ENCODE peak calls at places on chromosomes 3 and 15, in five cellular contexts. One of them, this sample, is unnamed.

GRCh38 chr3:112582242-112582874 is 20.5 kb downstream of the SLC35A5 start:
- DNase-seq in adrenal gland: no peak
- DNase-seq in right atrium auricular region: no peak
- DNase-seq in keratinocyte: no peak
- DNase-seq in sigmoid colon: no peak
- DNase-seq in this sample: peak

GRCh38 chr15:101596633-101597032 is 55.5 kb downstream of the TM2D3 start:
- DNase-seq in right atrium auricular region: no peak
- DNase-seq in adrenal gland: no peak
- DNase-seq in keratinocyte: no peak
- DNase-seq in sigmoid colon: no peak
- DNase-seq in this sample: no peak

GRCh38 chr3:151209652-151210051 is 6.6 kb upstream of the GPR171 start:
- DNase-seq in adrenal gland: no peak
- DNase-seq in keratinocyte: no peak
- DNase-seq in sigmoid colon: no peak
- DNase-seq in right atrium auricular region: no peak
- DNase-seq in this sample: no peak

GRCh38 chr15:29765234-29765841 is 56.9 kb downstream of the TJP1 start:
- DNase-seq in sigmoid colon: no peak
- DNase-seq in keratinocyte: no peak
- DNase-seq in adrenal gland: no peak
- DNase-seq in right atrium auricular region: no peak
- DNase-seq in this sample: no peak

GRCh38 chr3:74693696-74694393 is 79.4 kb upstream of the CNTN3 start:
- DNase-seq in right atrium auricular region: no peak
- DNase-seq in keratinocyte: no peak
- DNase-seq in adrenal gland: no peak
- DNase-seq in sigmoid colon: no peak
- DNase-seq in this sample: no peak

GRCh38 chr15:83312046-83312445 is 27.6 kb upstream of the BNC1 start:
- DNase-seq in keratinocyte: peak
- DNase-seq in right atrium auricular region: no peak
- DNase-seq in adrenal gland: no peak
- DNase-seq in sigmoid colon: no peak
- DNase-seq in this sample: no peak

GRCh38 chr3:128280466-128281455 is 127.5 kb downstream of the EEFSEC start:
- DNase-seq in right atrium auricular region: no peak
- DNase-seq in sigmoid colon: no peak
- DNase-seq in adrenal gland: no peak
- DNase-seq in keratinocyte: no peak
- DNase-seq in this sample: no peak

GRCh38 chr3:146223401-146224373 is 27.2 kb downstream of the PLSCR4 start:
- DNase-seq in right atrium auricular region: no peak
- DNase-seq in keratinocyte: no peak
- DNase-seq in adrenal gland: no peak
- DNase-seq in sigmoid colon: no peak
- DNase-seq in this sample: no peak

GRCh38 chr15:77825546-77825945 is 192.8 kb upstream of the LINGO1 start:
- DNase-seq in right atrium auricular region: no peak
- DNase-seq in adrenal gland: no peak
- DNase-seq in sigmoid colon: no peak
- DNase-seq in keratinocyte: no peak
- DNase-seq in this sample: no peak

GRCh38 chr3:10883478-10884234 is 67.6 kb downstream of the SLC6A11 start:
- DNase-seq in right atrium auricular region: no peak
- DNase-seq in adrenal gland: no peak
- DNase-seq in keratinocyte: no peak
- DNase-seq in sigmoid colon: no peak
- DNase-seq in this sample: no peak

GRCh38 chr3:134033315-134033996 is 3.7 kb upstream of the SLCO2A1 start:
- DNase-seq in adrenal gland: no peak
- DNase-seq in sigmoid colon: peak
- DNase-seq in right atrium auricular region: peak
- DNase-seq in keratinocyte: no peak
- DNase-seq in this sample: no peak

GRCh38 chr3:1404270-1404669 is 311.4 kb downstream of the CNTN6 start:
- DNase-seq in sigmoid colon: no peak
- DNase-seq in keratinocyte: no peak
- DNase-seq in right atrium auricular region: no peak
- DNase-seq in adrenal gland: no peak
- DNase-seq in this sample: no peak

GRCh38 chr3:115784739-115785571 is 161.6 kb downstream of the GAP43 start:
- DNase-seq in adrenal gland: peak
- DNase-seq in keratinocyte: peak
- DNase-seq in sigmoid colon: no peak
- DNase-seq in right atrium auricular region: no peak
- DNase-seq in this sample: peak

GRCh38 chr15:45549831-45550230 is 27.3 kb upstream of the SLC30A4 start:
- DNase-seq in sigmoid colon: no peak
- DNase-seq in right atrium auricular region: no peak
- DNase-seq in adrenal gland: no peak
- DNase-seq in keratinocyte: peak
- DNase-seq in this sample: no peak

GRCh38 chr3:13890377-13891016 is 10.6 kb upstream of the WNT7A start:
- DNase-seq in sigmoid colon: no peak
- DNase-seq in right atrium auricular region: peak
- DNase-seq in keratinocyte: peak
- DNase-seq in adrenal gland: no peak
- DNase-seq in this sample: no peak

GRCh38 chr3:94704467-94704866 is 641.6 kb downstream of the NSUN3 start:
- DNase-seq in adrenal gland: no peak
- DNase-seq in keratinocyte: no peak
- DNase-seq in right atrium auricular region: no peak
- DNase-seq in sigmoid colon: no peak
- DNase-seq in this sample: no peak

GRCh38 chr3:66836363-66837152 is 161.5 kb upstream of the KBTBD8 start:
- DNase-seq in sigmoid colon: no peak
- DNase-seq in adrenal gland: no peak
- DNase-seq in right atrium auricular region: no peak
- DNase-seq in keratinocyte: no peak
- DNase-seq in this sample: no peak

GRCh38 chr15:66882251-66883020 is 180.4 kb downstream of the SMAD6 start:
- DNase-seq in adrenal gland: peak
- DNase-seq in keratinocyte: no peak
- DNase-seq in sigmoid colon: peak
- DNase-seq in right atrium auricular region: peak
- DNase-seq in this sample: no peak

GRCh38 chr3:129606522-129607390 is at the start of gene PLXND1:
- DNase-seq in keratinocyte: no peak
- DNase-seq in sigmoid colon: peak
- DNase-seq in adrenal gland: peak
- DNase-seq in right atrium auricular region: peak
- DNase-seq in this sample: no peak

GRCh38 chr3:187025254-187025655 is 94.9 kb downstream of the ST6GAL1 start:
- DNase-seq in sigmoid colon: no peak
- DNase-seq in keratinocyte: no peak
- DNase-seq in adrenal gland: no peak
- DNase-seq in right atrium auricular region: no peak
- DNase-seq in this sample: no peak

GRCh38 chr3:160756907-160757623 is 1.0 kb downstream of the PPM1L start:
- DNase-seq in sigmoid colon: peak
- DNase-seq in adrenal gland: peak
- DNase-seq in keratinocyte: no peak
- DNase-seq in right atrium auricular region: peak
- DNase-seq in this sample: no peak

GRCh38 chr15:72086920-72087648 is 30.9 kb downstream of the MYO9A start:
- DNase-seq in keratinocyte: no peak
- DNase-seq in adrenal gland: no peak
- DNase-seq in right atrium auricular region: no peak
- DNase-seq in sigmoid colon: no peak
- DNase-seq in this sample: no peak

GRCh38 chr3:195583831-195584542 is at the start of gene APOD:
- DNase-seq in adrenal gland: no peak
- DNase-seq in right atrium auricular region: no peak
- DNase-seq in keratinocyte: no peak
- DNase-seq in sigmoid colon: peak
- DNase-seq in this sample: peak

GRCh38 chr3:128296469-128297251 is 143.4 kb downstream of the EEFSEC start:
- DNase-seq in keratinocyte: no peak
- DNase-seq in right atrium auricular region: peak
- DNase-seq in adrenal gland: no peak
- DNase-seq in sigmoid colon: no peak
- DNase-seq in this sample: no peak

GRCh38 chr3:37910666-37911400 is 49.2 kb downstream of the CTDSPL start:
- DNase-seq in adrenal gland: no peak
- DNase-seq in right atrium auricular region: no peak
- DNase-seq in keratinocyte: no peak
- DNase-seq in sigmoid colon: no peak
- DNase-seq in this sample: no peak

GRCh38 chr15:34620814-34621213 is 37.4 kb upstream of the GOLGA8B start:
- DNase-seq in adrenal gland: no peak
- DNase-seq in right atrium auricular region: no peak
- DNase-seq in keratinocyte: no peak
- DNase-seq in sigmoid colon: no peak
- DNase-seq in this sample: no peak

GRCh38 chr3:30222436-30222835 is 384.0 kb upstream of the TGFBR2 start:
- DNase-seq in adrenal gland: no peak
- DNase-seq in keratinocyte: no peak
- DNase-seq in sigmoid colon: no peak
- DNase-seq in right atrium auricular region: no peak
- DNase-seq in this sample: no peak

GRCh38 chr3:48130321-48130881 is 57.8 kb downstream of the CDC25A start:
- DNase-seq in adrenal gland: peak
- DNase-seq in sigmoid colon: peak
- DNase-seq in right atrium auricular region: peak
- DNase-seq in keratinocyte: no peak
- DNase-seq in this sample: no peak

GRCh38 chr3:175605851-175606250 is 746.7 kb downstream of the NAALADL2 start:
- DNase-seq in adrenal gland: no peak
- DNase-seq in right atrium auricular region: no peak
- DNase-seq in sigmoid colon: no peak
- DNase-seq in keratinocyte: no peak
- DNase-seq in this sample: no peak

GRCh38 chr15:37107071-37107753 is 6.9 kb upstream of the MEIS2 start:
- DNase-seq in sigmoid colon: peak
- DNase-seq in right atrium auricular region: no peak
- DNase-seq in keratinocyte: no peak
- DNase-seq in adrenal gland: no peak
- DNase-seq in this sample: no peak

GRCh38 chr3:18442743-18443669 is 17.9 kb upstream of the SATB1 start:
- DNase-seq in adrenal gland: no peak
- DNase-seq in right atrium auricular region: no peak
- DNase-seq in sigmoid colon: no peak
- DNase-seq in keratinocyte: no peak
- DNase-seq in this sample: no peak

DNA sequence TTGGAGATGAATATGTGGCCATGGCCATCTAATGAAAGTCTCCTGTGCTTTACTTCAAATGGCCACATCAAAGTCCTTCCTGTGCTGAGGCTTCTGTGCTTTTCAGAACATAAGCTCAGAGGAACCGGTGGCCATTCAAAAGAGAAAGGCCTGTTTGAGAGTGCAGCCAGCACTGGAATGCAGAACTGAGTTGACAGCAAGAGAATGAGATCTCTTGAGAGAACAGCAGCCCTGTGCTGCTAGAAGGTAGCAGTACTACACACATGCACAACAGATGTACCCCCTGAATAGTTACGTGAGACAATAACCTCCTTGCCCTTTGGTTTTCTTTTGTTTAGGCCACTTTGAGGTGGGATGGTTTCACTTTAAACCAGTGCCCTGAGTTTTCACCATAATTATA is 292.5 kb downstream of the PTPRG start:
- DNase-seq in sigmoid colon: no peak
- DNase-seq in keratinocyte: no peak
- DNase-seq in right atrium auricular region: no peak
- DNase-seq in adrenal gland: no peak
- DNase-seq in this sample: no peak
- H3K27ac ChIP-seq in sigmoid colon: no peak
- H3K27ac ChIP-seq in keratinocyte: no peak
- H3K27ac ChIP-seq in right atrium auricular region: no peak
- H3K27ac ChIP-seq in adrenal gland: no peak
- H3K27ac ChIP-seq in this sample: no peak

GRCh38 chr3:106836906-106837305 is 540.3 kb upstream of the CCDC54 start:
- DNase-seq in sigmoid colon: no peak
- DNase-seq in adrenal gland: no peak
- DNase-seq in keratinocyte: no peak
- DNase-seq in right atrium auricular region: no peak
- DNase-seq in this sample: no peak

GRCh38 chr3:106837616-106838015 is 539.6 kb upstream of the CCDC54 start:
- DNase-seq in sigmoid colon: no peak
- DNase-seq in right atrium auricular region: no peak
- DNase-seq in adrenal gland: no peak
- DNase-seq in keratinocyte: no peak
- DNase-seq in this sample: no peak

GRCh38 chr3:106842151-106842550 is 535.1 kb upstream of the CCDC54 start:
- DNase-seq in sigmoid colon: no peak
- DNase-seq in keratinocyte: no peak
- DNase-seq in right atrium auricular region: no peak
- DNase-seq in adrenal gland: no peak
- DNase-seq in this sample: no peak

GRCh38 chr3:106840319-106840718 is 536.9 kb upstream of the CCDC54 start:
- DNase-seq in sigmoid colon: no peak
- DNase-seq in keratinocyte: no peak
- DNase-seq in right atrium auricular region: no peak
- DNase-seq in adrenal gland: no peak
- DNase-seq in this sample: no peak

GRCh38 chr3:106839576-106840280 is 537.5 kb upstream of the CCDC54 start:
- DNase-seq in keratinocyte: no peak
- DNase-seq in adrenal gland: no peak
- DNase-seq in right atrium auricular region: no peak
- DNase-seq in sigmoid colon: no peak
- DNase-seq in this sample: no peak
- H3K27ac ChIP-seq in keratinocyte: no peak
- H3K27ac ChIP-seq in adrenal gland: no peak
- H3K27ac ChIP-seq in right atrium auricular region: no peak
- H3K27ac ChIP-seq in sigmoid colon: no peak
- H3K27ac ChIP-seq in this sample: no peak

GRCh38 chr3:84959470-84960380 is 936 bp downstream of the CADM2 start:
- DNase-seq in sigmoid colon: no peak
- DNase-seq in keratinocyte: no peak
- DNase-seq in right atrium auricular region: no peak
- DNase-seq in adrenal gland: no peak
- DNase-seq in this sample: no peak
- H3K27ac ChIP-seq in sigmoid colon: peak
- H3K27ac ChIP-seq in keratinocyte: no peak
- H3K27ac ChIP-seq in right atrium auricular region: peak
- H3K27ac ChIP-seq in adrenal gland: no peak
- H3K27ac ChIP-seq in this sample: no peak

DNA sequence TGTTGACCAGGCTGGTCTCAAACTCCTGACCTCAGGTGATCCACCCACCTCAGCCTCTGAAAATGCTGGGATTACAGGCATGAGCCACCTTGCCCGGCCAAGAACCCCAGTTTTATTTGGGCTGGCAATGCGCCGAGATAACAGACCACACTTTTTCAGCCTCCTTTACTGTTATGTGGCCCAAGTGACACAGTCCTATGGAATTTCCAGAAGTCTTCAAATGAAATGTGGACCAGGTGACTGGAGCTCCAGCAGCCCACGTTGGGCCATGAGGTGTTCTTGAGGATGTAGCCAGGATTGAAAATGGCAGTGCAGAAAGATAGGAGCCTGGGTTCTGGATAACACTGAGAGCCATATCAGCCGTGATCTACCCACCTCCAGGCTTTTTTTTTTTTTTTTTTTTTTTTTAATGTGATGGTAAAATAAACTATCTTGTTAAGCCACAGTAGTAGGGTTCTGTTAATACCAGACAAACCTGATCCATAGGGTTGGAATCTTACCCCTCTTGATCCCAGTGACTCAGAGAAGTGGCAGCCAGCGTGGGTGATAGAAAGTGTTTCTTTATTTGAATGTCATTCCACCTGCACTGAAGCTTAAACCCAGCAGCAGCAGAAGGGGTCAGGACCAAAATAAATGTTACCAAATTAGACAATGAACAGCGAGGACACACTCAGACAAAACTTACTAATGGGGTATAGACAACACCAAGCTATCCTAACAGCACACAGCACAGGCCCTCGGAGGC is 55.6 kb downstream of the LHFPL4 start:
- DNase-seq in right atrium auricular region: no peak
- DNase-seq in adrenal gland: no peak
- DNase-seq in keratinocyte: peak
- DNase-seq in sigmoid colon: no peak
- DNase-seq in this sample: peak
- H3K27ac ChIP-seq in right atrium auricular region: no peak
- H3K27ac ChIP-seq in adrenal gland: no peak
- H3K27ac ChIP-seq in keratinocyte: no peak
- H3K27ac ChIP-seq in sigmoid colon: no peak
- H3K27ac ChIP-seq in this sample: peak

This sample was measured in epithelial cell of prostate.